ENCODE peak calls at places on chromosomes 16 and 17, in five cellular contexts. H is SK-N-SH, G is HCT116, B is K562, A is H1. O is an unnamed sample.

GRCh38 chr16:23400387-23400930 is 52.5 kb downstream of the COG7 start:
- DNase-seq in H (no peak), G (no peak), B (no peak), A (no peak), O (no peak)

GRCh38 chr16:89006036-89006752 is 29.2 kb upstream of the CBFA2T3 start:
- DNase-seq in H (peak), G (no peak), B (no peak), A (no peak), O (no peak)

GRCh38 chr16:65214196-65214595 is 92.3 kb upstream of the CDH11 start:
- DNase-seq in H (no peak), G (no peak), B (no peak), A (no peak), O (no peak)

GRCh38 chr17:42536372-42537155 is 523 bp downstream of the NAGLU start:
- DNase-seq in H (peak), G (no peak), B (peak), A (peak), O (no peak)

GRCh38 chr16:55297910-55298175 is 26.2 kb upstream of the IRX6 start:
- DNase-seq in H (no peak), G (no peak), B (no peak), A (no peak), O (no peak)

GRCh38 chr16:22006636-22007035 is 1.3 kb upstream of the MOSMO start:
- DNase-seq in H (no peak), G (no peak), B (no peak), A (peak), O (no peak)

GRCh38 chr16:1614226-1615102 is 2.3 kb downstream of the CRAMP1 start:
- DNase-seq in H (peak), G (no peak), B (peak), A (peak), O (no peak)

GRCh38 chr16:85783441-85783840 is 15.9 kb downstream of the EMC8 start:
- DNase-seq in H (no peak), G (no peak), B (no peak), A (no peak), O (no peak)

GRCh38 chr17:68491864-68492263 is 20.4 kb upstream of the PRKAR1A start:
- DNase-seq in H (no peak), G (no peak), B (no peak), A (no peak), O (no peak)

GRCh38 chr17:77182205-77182604 is 41.4 kb downstream of the SEC14L1 start:
- DNase-seq in H (no peak), G (no peak), B (no peak), A (no peak), O (no peak)

GRCh38 chr16:52912565-52913173 is 140.0 kb downstream of the CHD9NB start:
- DNase-seq in H (peak), G (peak), B (peak), A (peak), O (peak)

GRCh38 chr16:73122604-73123386 is 74.9 kb upstream of the ZFHX3 start:
- DNase-seq in H (no peak), G (no peak), B (no peak), A (no peak), O (no peak)

GRCh38 chr17:17745476-17746455 is 64.5 kb downstream of the RAI1 start:
- DNase-seq in H (no peak), G (no peak), B (no peak), A (no peak), O (no peak)

GRCh38 chr17:36204724-36205500 is 6.0 kb upstream of the CCL4L2 start:
- DNase-seq in H (no peak), G (no peak), B (no peak), A (peak), O (no peak)

GRCh38 chr17:28727727-28728363 is 743 bp upstream of the NEK8 start:
- DNase-seq in H (peak), G (peak), B (peak), A (peak), O (no peak)

DNA sequence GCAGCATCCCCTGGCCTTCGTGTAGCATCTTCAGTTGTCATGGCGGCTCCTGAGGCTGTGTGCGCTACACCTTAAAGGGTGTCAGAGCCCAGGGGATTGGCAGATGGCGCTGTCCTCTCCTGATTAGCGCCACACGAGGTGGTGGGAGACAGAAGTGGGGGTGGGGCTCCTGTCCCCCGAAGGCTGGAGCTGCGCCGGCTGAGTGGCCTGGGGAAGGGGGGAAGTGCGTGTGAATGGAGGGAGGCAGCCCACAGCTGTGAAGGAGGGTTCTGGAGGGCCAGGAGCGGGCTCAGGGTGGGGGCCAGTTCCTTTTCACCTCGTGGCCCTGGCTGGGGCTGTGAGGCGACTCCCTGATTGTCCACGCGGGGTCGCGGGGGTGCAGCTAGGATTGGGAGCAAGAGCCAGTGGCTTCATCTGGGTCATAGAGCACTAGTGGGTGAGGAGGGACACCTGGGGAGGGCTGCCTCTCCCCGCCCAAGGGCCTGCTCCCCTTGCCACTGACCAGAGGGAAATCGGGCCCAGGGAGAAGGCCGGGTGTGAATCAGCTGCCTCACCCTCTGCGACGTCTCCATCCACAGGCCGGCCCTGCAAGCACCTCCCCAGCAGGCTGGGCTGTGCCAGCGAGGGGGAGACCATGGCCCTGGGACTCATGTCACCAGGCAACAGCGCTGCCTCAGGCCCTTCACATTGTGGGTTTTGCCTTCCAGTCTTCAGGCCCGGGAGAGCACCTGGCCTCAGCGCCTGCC is 14.1 kb downstream of the BAHCC1 start:
- DNase-seq in H (peak), G (no peak), B (peak), A (no peak), O (no peak)
- TF ChIP-seq SIN3A in H (no peak), G (no peak), B (no peak), A (no peak), O (no peak)

DNA sequence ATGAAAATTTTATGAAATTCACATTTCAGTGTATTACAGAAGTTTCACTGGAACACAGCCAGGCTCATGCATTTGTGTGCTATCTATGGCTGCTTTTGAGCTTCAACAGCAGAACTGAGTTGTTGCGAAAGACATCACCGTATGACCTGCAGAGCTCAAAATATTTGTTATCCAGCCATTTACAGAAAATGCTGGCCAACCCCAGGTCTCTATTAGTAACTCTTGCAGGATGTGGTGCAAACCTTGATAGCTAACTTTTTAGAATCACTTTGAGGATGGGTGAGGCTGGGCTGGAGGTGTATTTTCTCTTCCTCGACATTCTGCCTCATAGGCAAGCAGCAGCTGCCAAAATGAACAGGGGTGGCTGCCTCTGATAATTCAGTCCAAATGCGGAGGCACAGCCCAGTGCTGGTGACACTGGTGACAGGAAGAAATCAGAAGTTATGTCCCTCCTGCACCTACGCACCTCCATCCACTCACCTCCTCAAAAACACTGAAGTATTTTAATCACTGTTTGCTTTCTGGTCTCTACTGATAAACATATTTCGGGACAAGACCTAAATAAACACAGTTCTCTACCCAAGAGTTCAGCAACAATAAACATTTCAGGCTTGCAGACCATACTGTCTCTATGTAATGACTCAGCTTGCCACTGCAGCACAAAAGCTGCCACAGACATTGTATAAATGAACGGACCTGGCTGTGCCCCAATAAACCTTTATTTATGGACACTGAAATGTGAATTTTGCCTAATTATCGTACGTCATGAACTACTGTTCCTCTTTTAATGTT is 28.5 kb downstream of the ARHGAP17 start:
- DNase-seq in H (no peak), G (no peak), B (peak), A (no peak), O (no peak)
- H3K4me3 ChIP-seq in H (no peak), G (no peak), B (no peak), A (no peak), O (peak)

DNA sequence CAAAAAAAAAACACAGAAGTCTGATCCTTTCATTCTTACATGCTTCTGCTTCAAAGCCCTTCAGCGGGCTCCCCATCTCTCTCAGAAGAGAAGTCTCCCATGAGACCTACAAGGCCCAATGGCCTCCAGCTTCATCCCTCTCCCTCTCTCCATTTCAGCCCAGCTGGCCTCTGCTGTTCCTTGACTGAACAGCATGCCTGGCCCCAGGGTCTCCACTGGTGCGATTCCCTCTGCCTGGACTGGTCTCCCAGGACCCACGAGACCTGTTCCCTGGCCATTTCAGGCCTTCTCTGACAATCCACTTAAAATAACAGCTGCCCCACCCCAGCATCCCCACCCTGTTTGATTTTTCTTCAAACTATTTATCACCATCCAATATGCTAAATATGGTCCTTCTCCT is 91.2 kb downstream of the AIPL1 start:
- DNase-seq in H (no peak), G (no peak), B (no peak), A (no peak), O (no peak)
- TF ChIP-seq SIN3A in H (no peak), G (no peak), B (no peak), A (no peak), O (no peak)

DNA sequence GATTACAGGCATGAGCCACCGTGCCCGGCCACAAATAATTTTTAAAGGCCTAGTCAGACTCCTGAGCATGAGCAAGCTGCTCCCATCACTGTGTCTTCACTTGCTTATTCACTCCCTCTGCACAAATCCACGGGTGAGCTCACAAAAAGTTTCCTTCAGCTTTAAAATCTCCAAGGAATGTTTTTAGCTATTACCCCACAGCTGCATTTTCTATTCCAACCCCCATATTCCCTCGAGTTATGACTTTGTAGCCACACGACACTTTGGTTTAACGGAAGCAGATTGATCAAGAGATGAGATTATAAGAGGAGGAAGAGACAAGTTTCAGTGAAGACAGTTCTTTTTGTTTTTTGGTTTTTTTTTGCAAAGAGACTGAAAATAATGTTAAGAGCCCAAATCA is 49.1 kb upstream of the SLC25A19 start:
- DNase-seq in H (no peak), G (no peak), B (no peak), A (no peak), O (no peak)
- H3K4me3 ChIP-seq in H (no peak), G (no peak), B (no peak), A (no peak), O (no peak)

DNA sequence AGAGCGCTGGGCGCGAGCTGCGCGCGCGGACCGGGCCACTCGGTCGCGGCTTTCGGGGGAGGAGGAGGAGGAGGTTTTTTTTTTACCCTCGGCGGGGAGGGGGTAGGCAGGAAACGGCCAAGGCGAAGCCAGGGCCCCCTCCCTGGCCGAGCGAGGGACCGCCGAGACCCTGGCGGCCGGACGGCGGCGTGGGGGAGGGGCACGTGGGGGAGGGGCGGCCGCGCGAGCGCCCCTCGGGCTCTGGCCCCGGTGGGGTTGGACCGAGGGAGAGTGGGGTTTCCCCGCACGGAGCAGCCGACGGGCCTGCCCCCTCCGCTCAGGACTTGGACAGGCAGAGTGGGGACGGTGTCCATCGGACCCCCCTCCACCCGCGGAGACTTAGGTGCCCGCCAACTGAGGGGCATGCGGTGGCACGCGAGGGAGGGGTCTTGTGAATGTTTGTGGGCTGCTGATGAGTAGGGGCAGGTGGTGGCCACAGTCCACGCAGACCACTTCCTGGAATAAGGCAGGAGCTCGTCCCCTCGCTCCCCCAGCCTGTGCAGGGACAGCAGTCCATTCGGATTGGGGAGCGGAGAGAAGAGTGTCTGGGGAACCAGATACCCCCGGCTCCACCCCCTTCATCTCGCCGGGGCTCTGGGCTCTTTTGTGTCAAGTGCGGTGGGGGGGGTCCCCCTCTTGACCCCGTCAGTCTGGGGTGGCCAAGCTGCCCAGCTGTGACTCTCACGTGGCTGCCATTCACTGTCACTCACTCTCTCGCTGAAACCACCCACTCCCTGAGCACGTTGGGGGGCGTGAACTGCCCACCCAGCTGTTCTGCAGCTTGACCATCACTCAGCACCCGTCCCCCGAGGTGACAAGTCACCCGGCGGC is 3.0 kb upstream of the CHD3 start:
- DNase-seq in H (peak), G (no peak), B (peak), A (peak), O (no peak)
- TF ChIP-seq SIN3A in H (peak), G (no peak), B (peak), A (peak), O (peak)

GRCh38 chr17:78697122-78697845 is 84.8 kb downstream of the CYTH1 start:
- DNase-seq in H (no peak), G (no peak), B (no peak), A (no peak), O (no peak)

GRCh38 chr17:78696016-78696992 is 85.8 kb downstream of the CYTH1 start:
- DNase-seq in H (no peak), G (no peak), B (no peak), A (no peak), O (no peak)

GRCh38 chr17:78694805-78695531 is 87.1 kb downstream of the CYTH1 start:
- DNase-seq in H (no peak), G (no peak), B (no peak), A (no peak), O (no peak)

GRCh38 chr17:78693346-78694083 is 88.6 kb downstream of the CYTH1 start:
- DNase-seq in H (no peak), G (no peak), B (no peak), A (no peak), O (no peak)

DNA sequence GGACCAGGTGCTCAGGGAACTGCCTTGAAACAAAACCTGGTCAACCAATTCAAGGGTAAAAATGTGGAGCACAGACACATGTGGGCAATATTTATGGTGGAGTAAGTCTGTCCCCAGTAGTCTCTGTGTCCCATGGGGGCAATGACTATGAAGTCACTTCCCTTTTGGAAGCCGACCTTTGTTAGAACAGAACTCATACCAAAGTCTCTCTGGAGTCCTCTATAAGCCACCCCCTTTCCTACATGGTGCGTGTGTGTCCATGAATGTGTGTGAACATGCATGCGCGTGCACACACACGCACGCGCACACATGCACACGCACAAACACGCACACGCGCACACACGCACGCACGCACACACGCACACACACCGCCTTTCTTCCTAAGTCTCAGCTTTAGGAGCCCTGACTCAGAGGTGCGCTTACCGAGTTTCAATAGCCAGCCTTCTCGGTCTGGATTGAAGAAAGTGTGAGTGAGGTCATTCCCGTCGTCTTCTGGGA is 84.2 kb downstream of the CYTH1 start:
- DNase-seq in H (no peak), G (no peak), B (no peak), A (no peak), O (no peak)
- H3K4me3 ChIP-seq in H (no peak), G (no peak), B (no peak), A (no peak), O (no peak)

O was measured in Panc1.